ENCODE peak calls at places on chromosomes 3 and 15, in four cellular contexts. E is stomach, W is right lobe of liver, R is uterus. V is an unnamed sample.

GRCh38 chr3:190537131-190537530 is 23.2 kb downstream of the IL1RAP start:
- DNase-seq in E (no peak), W (no peak), R (no peak), V (no peak)

GRCh38 chr3:25045291-25045690 is 382.8 kb upstream of the RARB start:
- DNase-seq in E (no peak), W (no peak), R (no peak), V (no peak)

GRCh38 chr3:16547555-16547954 is 34.1 kb upstream of the RFTN1 start:
- DNase-seq in E (no peak), W (no peak), R (no peak), V (no peak)

GRCh38 chr3:51137715-51138114 is 247.4 kb upstream of the MANF start:
- DNase-seq in E (no peak), W (no peak), R (no peak), V (no peak)

GRCh38 chr3:113825090-113825489 is 13.5 kb upstream of the GRAMD1C start:
- DNase-seq in E (no peak), W (no peak), R (no peak), V (no peak)

GRCh38 chr3:138497851-138498250 is 63.4 kb downstream of the ESYT3 start:
- DNase-seq in E (no peak), W (no peak), R (no peak), V (no peak)

GRCh38 chr3:147394168-147394941 is 12.0 kb downstream of the ZIC4 start:
- DNase-seq in E (no peak), W (peak; percentile 51), R (no peak), V (no peak)

GRCh38 chr3:148705314-148705713 is 7.6 kb downstream of the AGTR1 start:
- DNase-seq in E (no peak), W (no peak), R (no peak), V (no peak)

GRCh38 chr15:41104234-41104633 is 11.8 kb downstream of the INO80 start:
- DNase-seq in E (no peak), W (no peak), R (no peak), V (no peak)

GRCh38 chr3:112042842-112043280 is 8.3 kb downstream of the TMPRSS7 start:
- DNase-seq in E (no peak), W (no peak), R (no peak), V (no peak)

GRCh38 chr3:185648396-185648795 is 62.3 kb downstream of the SENP2 start:
- DNase-seq in E (no peak), W (no peak), R (no peak), V (no peak)

GRCh38 chr3:185647134-185647879 is 61.2 kb downstream of the SENP2 start:
- DNase-seq in E (no peak), W (no peak), R (no peak), V (no peak)

GRCh38 chr3:185647880-185648210 is 61.8 kb downstream of the SENP2 start:
- DNase-seq in E (no peak), W (no peak), R (no peak), V (no peak)

GRCh38 chr3:185646382-185647133 is 60.5 kb downstream of the SENP2 start:
- DNase-seq in E (no peak), W (no peak), R (no peak), V (no peak)

DNA sequence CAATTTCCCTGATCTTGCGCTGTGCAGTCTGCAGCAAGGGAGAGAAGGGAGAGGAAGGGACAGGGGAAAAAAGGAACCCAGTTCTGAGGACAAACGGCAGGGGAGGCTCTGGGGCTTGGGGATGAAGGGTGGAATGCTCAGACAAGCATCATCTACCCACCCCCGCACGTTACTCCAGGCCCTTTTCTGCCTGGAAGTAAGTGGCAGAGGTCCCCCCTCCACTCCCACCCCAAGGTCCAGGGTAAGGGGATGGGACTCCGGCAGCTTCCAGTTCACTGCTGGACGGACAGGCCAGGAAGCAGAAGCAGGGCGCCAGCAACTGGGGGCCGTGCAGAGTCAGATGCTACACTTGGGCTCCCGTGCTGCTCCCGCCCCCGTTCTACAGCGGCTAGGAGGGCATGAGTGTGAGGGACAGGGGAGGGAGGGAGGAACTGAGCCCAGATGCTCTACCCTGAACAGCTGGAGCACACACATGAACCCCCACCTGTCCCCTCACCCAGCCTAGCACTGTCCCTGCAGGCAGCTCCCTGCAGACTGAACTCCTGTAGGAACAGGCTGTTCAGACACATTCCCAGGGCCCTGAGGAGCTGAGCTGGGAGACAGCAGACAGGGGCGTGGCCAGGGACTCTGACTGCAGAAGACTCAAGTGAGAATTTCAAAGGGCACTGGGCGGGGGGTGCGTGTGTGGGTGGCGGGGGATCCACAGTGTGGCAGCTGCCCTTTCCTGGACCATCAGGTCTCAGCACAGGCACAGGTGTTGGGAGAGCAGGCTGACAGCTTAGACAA is 59.7 kb downstream of the SENP2 start:
- DNase-seq in E (no peak), W (no peak), R (no peak), V (no peak)
- H3K27ac ChIP-seq in E (no peak overlapping the region), W (no peak overlapping the region), R (no peak overlapping the region), V (no peak overlapping the region)

GRCh38 chr15:90871716-90872480 is 3.5 kb downstream of the FURIN start:
- DNase-seq in E (no peak), W (no peak), R (no peak), V (peak; percentile 69)
- TF ChIP-seq POLR2A in E (no peak), W (no peak), R (peak; percentile 3), V (no peak)

DNA sequence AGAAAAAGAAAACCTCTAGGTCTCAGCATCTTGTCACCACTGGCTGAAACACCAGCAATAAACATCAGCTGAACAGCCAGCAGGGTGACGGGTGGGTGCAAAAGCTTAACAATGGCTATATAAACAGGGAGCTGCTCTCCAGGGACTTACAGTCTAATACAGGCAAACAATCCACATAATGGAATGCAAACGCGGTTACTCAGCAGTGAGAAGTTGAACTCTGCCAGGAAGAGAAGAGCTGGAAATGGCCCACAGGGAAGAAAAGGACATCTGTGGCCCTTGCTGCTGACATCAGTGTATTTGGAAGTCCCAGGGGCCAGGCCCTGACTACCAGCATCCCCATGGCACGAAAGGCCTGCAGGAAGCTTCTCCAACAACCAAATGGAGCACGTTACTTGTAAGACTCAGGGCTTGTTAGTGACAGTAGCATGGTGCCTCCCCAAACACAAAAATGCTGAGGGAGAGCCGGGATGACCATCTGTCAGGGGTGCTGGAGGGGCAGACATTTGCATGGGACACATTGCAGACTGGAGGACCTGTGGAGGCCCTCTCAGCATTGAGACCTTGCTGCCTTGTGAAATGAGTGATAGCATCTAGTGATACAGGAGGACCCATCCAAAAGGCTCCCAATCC is 3.0 kb downstream of the HEG1 start:
- DNase-seq in E (no peak), W (no peak), R (no peak), V (no peak)
- H3K4me1 ChIP-seq in E (peaks cover 70% of the 10 kb centered on the region), W (peaks cover 6% of the 10 kb centered on the region), R (peaks cover 4% of the 10 kb centered on the region), V (peaks cover 12% of the 10 kb centered on the region)

DNA sequence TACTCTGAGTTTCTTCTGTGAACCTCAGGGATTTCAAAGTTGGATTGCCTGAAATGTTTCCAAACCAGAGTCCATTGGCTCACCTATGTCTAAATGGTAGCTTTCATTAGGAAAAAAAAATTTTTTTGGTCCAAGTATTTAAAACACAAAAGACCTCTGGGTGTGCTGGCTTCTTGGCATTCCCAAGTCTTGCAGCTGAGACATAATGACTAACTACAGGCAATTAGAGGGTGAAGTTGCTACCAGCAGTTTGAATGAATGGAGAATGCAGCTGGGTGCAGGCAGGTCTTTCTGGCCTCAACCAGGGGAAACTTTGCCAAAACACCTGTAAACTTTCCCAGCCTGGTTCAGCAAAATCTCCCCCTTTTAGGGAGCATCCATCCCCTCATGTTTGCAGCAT is 134.4 kb downstream of the EDEM1 start:
- DNase-seq in E (no peak), W (no peak), R (no peak), V (no peak)
- H3K27ac ChIP-seq in E (no peak overlapping the region), W (no peak overlapping the region), R (no peak overlapping the region), V (no peak overlapping the region)

DNA sequence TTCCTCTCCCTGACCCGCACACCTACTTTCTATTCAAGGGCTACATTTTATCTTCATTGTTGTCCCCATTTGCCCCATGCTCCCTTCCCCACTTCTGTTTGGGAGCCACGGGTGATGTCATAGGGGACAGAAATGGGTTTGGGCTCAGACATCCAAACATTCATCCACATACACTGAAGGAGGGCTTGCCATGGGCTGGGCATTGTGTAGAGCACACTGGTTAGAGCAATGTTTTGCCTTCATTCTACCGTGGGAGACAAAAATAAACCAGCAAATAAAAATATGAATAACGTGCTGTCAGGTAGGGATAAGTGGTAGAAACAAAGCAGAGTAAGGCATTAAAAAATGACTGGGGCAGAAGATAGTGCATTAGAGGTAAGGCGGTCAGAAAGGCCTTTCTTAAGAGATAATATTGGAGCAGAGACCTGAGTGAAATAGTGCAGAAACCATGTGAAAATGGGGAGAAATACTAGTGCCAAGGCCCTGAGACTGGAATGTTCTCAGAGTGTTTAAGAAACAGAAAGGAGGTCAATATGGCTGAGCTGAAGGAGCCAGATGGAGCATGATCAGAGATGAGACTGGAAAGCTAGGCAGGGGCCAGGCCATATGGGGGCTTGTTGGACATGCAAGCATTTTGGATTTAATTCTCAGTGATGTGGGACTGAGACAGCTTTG is 40.9 kb upstream of the CLSTN2 start:
- DNase-seq in E (no peak), W (no peak), R (no peak), V (no peak)
- TF ChIP-seq POLR2A in E (no peak), W (no peak), R (no peak), V (no peak)

DNA sequence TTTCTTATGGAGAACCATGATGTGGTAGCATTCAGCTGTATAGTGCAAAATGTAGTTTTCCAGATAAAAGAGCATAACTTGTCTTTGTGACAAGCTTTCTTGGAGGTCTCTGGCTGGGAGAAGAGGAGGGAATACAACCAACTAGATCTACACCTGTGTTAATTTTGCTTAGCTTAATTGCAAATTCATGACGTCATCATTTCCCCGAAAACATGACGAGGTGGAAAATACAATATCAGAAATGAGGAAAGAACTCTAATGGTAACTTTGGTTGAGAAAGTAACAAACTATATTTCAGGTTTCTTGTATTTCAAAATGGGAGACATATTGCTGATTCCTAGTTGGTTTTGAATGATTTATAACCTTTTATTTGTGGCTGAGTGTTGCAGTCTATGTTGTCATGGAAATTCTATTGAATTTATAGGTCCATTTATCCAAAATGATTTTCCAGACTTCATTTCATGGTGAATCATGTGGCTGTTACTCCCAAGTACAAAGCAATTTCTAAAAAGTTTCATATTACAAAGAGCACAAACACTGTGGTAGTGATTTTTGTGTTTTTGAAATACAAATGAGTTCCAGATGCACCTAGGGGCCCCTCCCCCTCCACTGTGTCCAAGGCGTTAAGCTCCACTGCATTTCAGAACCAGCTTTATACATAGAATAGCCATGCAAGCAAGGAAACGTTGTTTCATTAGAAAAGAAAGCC is 307.2 kb downstream of the FEZF2 start:
- DNase-seq in E (no peak), W (no peak), R (no peak), V (no peak)
- H3K4me1 ChIP-seq in E (no peaks in the 10 kb centered on the region), W (no peaks in the 10 kb centered on the region), R (no peaks in the 10 kb centered on the region), V (no peaks in the 10 kb centered on the region)

GRCh38 chr15:65245096-65245849 is 34.0 kb upstream of the CILP start:
- DNase-seq in E (no peak), W (peak; percentile 28), R (peak; percentile 87), V (no peak)
- H3K27ac ChIP-seq in E (peak overlapping the region; percentile 62), W (no peak overlapping the region), R (peak overlapping the region; percentile 80), V (peak overlapping the region; percentile 51)

DNA sequence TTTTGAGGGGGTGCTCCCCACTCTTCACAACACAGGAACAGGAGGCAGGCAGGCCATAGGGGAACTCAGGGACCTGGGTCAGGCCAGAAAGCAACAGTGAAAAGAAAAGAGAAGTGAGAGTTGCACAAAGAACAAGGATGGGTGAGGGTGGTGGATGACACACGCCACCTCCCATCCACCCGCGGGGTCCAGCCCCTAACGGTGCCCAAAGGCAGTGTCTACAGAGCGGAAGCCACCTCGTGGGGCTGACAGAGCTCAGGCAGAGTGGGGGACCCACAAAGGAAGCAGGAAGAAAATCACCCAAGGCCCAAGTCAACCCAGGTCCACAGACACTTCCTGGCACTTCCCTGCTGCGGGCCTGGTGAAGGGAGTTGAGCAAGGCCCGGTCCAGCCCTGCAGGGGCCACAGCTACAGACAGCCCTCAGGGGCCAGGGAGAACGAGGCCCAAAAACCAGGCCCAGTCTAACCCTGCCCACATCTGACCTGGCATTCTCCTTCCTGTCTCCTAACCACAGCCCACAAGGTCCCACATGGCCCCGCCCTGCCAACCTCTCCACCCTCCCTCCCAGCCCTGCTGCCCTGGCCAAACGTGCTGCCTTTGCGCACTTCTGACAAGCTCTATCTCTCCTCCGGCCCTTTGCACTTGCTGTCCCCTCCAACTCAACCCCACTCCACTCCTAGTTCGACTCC is 5.9 kb downstream of the NUP210 start:
- DNase-seq in E (peak; percentile 56), W (peak; percentile 58), R (no peak), V (no peak)
- TF ChIP-seq POLR2A in E (no peak), W (no peak), R (no peak), V (no peak)